ENCODE peak calls at places on chromosomes 12 and 14, in four cellular contexts. N is PC-3; D is CD8-positive, alpha-beta T cell; H is AG04450. Q is an unnamed sample.

GRCh38 chr12:18140969-18141368 is 51.0 kb upstream of the RERGL start:
- DNase-seq in N (no peak), D (no peak), H (no peak), Q (no peak)

GRCh38 chr12:12880537-12880936 is 10.8 kb upstream of the GPRC5A start:
- DNase-seq in N (no peak), D (no peak), H (no peak), Q (no peak)

GRCh38 chr14:95518045-95518751 is 1.7 kb upstream of the SYNE3 start:
- DNase-seq in N (no peak), D (no peak), H (no peak), Q (no peak)

GRCh38 chr14:29925736-29926135 is 1.9 kb downstream of the PRKD1 start:
- DNase-seq in N (no peak), D (no peak), H (no peak), Q (no peak)

GRCh38 chr14:100530270-100531072 is 56.7 kb downstream of the BEGAIN start:
- DNase-seq in N (no peak), D (no peak), H (no peak), Q (no peak)

GRCh38 chr14:74955229-74955999 is at the start of gene PGF:
- DNase-seq in N (peak; percentile 15), D (peak; percentile 20), H (no peak), Q (no peak)

GRCh38 chr12:49969027-49969426 is 3.7 kb upstream of the AQP6 start:
- DNase-seq in N (no peak), D (no peak), H (no peak), Q (no peak)

GRCh38 chr12:119444462-119445044 is 110.0 kb downstream of the CCDC60 start:
- DNase-seq in N (peak; percentile 83), D (peak; percentile 4), H (no peak), Q (no peak)

GRCh38 chr14:90677484-90678045 is 138.7 kb downstream of the TTC7B start:
- DNase-seq in N (peak; percentile 79), D (no peak), H (no peak), Q (no peak)

GRCh38 chr12:131375261-131375971 is 335.5 kb upstream of the SFSWAP start:
- DNase-seq in N (no peak), D (no peak), H (no peak), Q (no peak)

GRCh38 chr12:50533203-50533584 is 28.4 kb downstream of the DIP2B start:
- DNase-seq in N (peak; percentile 52), D (no peak), H (no peak), Q (no peak)

GRCh38 chr14:75184447-75184846 is 8.0 kb upstream of the TMED10 start:
- DNase-seq in N (peak; percentile 45), D (no peak), H (no peak), Q (no peak)

GRCh38 chr12:110636516-110636915 is 22.6 kb downstream of the TCTN1 start:
- DNase-seq in N (no peak), D (no peak), H (no peak), Q (no peak)

GRCh38 chr12:113823816-113824215 is 142.3 kb downstream of the RBM19 start:
- DNase-seq in N (no peak), D (no peak), H (no peak), Q (no peak)

GRCh38 chr14:75771614-75772013 is 110.6 kb downstream of the TTLL5 start:
- DNase-seq in N (no peak), D (no peak), H (no peak), Q (no peak)

GRCh38 chr12:5059358-5059757 is 15.7 kb downstream of the KCNA5 start:
- DNase-seq in N (no peak), D (no peak), H (no peak), Q (no peak)

GRCh38 chr12:23209793-23210192 is 584.8 kb downstream of the ETNK1 start:
- DNase-seq in N (peak; percentile 15), D (no peak), H (no peak), Q (no peak)

GRCh38 chr12:93832126-93832525 is 155.0 kb downstream of the CRADD start:
- DNase-seq in N (no peak), D (no peak), H (no peak), Q (no peak)

GRCh38 chr14:48726080-48726642 is 860.0 kb downstream of the RPS29 start:
- DNase-seq in N (no peak), D (no peak), H (no peak), Q (no peak)

GRCh38 chr12:12999959-13000615 is at the start of gene HEBP1:
- DNase-seq in N (peak; percentile 76), D (peak; percentile 97), H (peak; percentile 71), Q (peak; percentile 83)

GRCh38 chr12:83040339-83040738 is 353.6 kb downstream of the TMTC2 start:
- DNase-seq in N (no peak), D (no peak), H (no peak), Q (no peak)

GRCh38 chr14:23063601-23064000 is 6.3 kb upstream of the CDH24 start:
- DNase-seq in N (no peak), D (no peak), H (no peak), Q (no peak)

GRCh38 chr12:117936722-117937484 is 31.9 kb downstream of the KSR2 start:
- DNase-seq in N (no peak), D (no peak), H (no peak), Q (no peak)

GRCh38 chr12:64569923-64570595 is 40.2 kb upstream of the RASSF3 start:
- DNase-seq in N (no peak), D (no peak), H (no peak), Q (no peak)
- H3K4me3 ChIP-seq in N (no peak overlapping the region), D (no peak overlapping the region), H (no peak overlapping the region), Q (no peak overlapping the region)

GRCh38 chr14:104724981-104725771 is 1.1 kb downstream of the ADSS1 start:
- DNase-seq in N (peak; percentile 32), D (no peak), H (no peak), Q (no peak)

GRCh38 chr14:104728631-104729030 is 4.6 kb downstream of the ADSS1 start:
- DNase-seq in N (no peak), D (no peak), H (no peak), Q (no peak)

GRCh38 chr14:104724407-104724980 is 465 bp downstream of the ADSS1 start:
- DNase-seq in N (no peak), D (no peak), H (no peak), Q (peak; percentile 41)

GRCh38 chr14:104725772-104726548 is 1.9 kb downstream of the ADSS1 start:
- DNase-seq in N (no peak), D (no peak), H (no peak), Q (no peak)

GRCh38 chr14:104726600-104727451 is 2.8 kb downstream of the ADSS1 start:
- DNase-seq in N (no peak), D (no peak), H (no peak), Q (no peak)
- TF ChIP-seq CTCF in N (peak; percentile 24), D (no peak), H (peak; percentile 19), Q (no peak)

DNA sequence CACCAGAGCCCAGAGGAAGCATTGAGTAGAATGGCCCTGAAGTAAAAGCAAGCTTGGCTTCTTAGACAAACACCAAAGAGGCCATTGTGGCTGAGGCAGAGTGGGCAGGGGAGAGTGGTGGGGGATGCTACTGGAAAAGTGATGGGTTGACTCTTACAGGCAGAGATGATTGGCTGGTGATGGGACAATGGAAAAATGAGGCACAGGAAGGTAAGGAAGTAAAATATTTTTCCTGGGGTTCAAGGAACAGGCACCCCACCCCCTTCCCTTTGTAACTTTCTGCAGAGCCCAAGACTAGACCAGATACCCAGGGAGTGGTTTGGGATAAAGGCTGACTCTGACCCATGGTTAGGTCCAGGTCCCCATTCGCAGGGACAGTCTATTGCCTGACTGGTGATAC is 34.9 kb upstream of the COL2A1 start:
- DNase-seq in N (no peak), D (no peak), H (no peak), Q (no peak)
- H3K27ac ChIP-seq in N (no peak overlapping the region), D (no peak overlapping the region), H (no peak overlapping the region), Q (no peak overlapping the region)

GRCh38 chr14:55237999-55238680 is 33.1 kb upstream of the FBXO34 start:
- DNase-seq in N (no peak), D (no peak), H (no peak), Q (no peak)

GRCh38 chr14:55241673-55242072 is 29.5 kb upstream of the FBXO34 start:
- DNase-seq in N (no peak), D (no peak), H (no peak), Q (no peak)

GRCh38 chr14:55245657-55246268 is 25.5 kb upstream of the FBXO34 start:
- DNase-seq in N (peak; percentile 76), D (no peak), H (no peak), Q (no peak)

GRCh38 chr14:55243813-55244212 is 27.4 kb upstream of the FBXO34 start:
- DNase-seq in N (no peak), D (no peak), H (no peak), Q (no peak)

DNA sequence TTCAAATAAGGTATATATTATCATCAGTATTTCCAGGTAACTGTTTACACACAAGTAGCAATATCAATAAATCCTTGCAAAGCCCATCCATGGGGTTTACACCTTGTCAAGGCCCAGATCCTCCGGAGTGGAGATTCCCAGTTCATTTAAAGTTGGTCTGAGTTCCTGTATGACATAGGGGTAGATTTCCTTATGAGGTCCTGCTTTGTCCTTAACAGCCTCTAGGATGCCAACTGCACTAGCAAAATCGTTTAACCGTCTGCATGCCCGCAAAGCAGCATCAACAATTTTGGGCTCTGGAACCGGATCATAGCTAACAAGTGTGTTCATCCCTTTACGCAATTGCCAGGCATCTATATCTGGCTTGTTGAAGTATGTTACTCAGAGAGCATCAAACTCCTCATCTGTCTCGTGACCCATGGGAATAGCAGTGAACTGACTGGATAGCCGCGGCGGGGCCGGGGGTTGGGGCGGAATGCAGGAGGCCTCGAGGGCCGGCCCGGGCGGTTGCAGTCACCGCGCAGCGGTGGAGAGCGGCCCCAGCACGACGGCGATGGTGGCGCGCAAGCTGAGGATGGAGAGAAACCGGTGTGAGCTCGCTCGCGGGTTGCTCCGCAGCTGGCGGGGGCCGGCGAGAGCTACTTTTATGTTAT is 30.6 kb upstream of the FBXO34 start:
- DNase-seq in N (no peak), D (no peak), H (peak; percentile 60), Q (no peak)
- H3K4me3 ChIP-seq in N (no peak overlapping the region), D (no peak overlapping the region), H (no peak overlapping the region), Q (no peak overlapping the region)

DNA sequence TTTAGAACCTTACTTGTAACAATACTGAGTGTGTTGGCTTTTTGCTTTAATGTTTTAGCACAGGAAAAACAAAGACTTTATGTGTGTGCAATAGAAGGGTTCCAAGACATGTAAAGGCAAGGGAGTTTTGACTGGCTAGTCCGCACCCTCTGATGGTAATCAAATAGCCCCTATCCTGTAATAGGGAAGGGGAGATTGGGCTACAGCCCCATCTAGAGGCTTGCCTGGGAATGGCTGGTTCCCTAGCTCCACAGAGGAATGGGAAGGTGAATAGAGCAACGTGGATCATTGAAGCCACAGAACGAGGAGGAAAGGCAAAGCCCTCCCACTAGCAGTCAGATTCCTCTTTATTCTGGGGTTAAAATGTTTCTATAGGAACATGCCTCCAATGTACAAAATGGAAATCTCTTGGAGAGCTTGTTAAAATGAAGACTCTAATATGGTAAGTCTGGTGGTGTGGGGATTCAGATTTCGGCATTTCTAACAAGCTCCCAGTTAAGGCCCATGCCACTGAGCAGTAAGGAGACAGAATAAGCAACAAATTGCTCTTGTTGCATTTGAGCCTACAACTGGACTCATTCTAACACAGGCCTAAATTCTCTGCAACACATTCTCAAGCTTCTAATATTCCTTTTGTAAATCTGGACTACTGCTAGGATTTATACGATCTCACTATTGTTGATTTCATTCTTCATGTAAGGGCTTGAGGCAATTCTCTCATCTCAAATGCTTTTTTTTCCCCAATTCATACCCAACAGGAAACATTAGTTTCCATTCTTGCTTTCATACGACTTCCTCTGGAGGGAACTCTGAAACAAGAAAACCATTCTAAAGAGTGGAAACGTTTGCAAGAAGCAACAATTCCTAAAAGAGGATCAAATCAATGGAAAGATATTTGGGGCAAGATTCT is 57.1 kb downstream of the NIN start:
- DNase-seq in N (peak; percentile 91), D (no peak), H (no peak), Q (no peak)
- TF ChIP-seq CTCF in N (peak; percentile 99), D (peak; percentile 70), H (peak; percentile 87), Q (peak; percentile 72)